ENCODE peak calls at places on chromosomes 13 and 19, in four cellular contexts. X is Panc1, C is progenitor cell of endocrine pancreas, K is heart left ventricle. M is an unnamed sample.

GRCh38 chr19:2434721-2435265 is 7.4 kb upstream of the TIMM13 start:
- DNase-seq in C (no peak), K (no peak), X (no peak), M (no peak)

GRCh38 chr13:22061371-22061805 is 390.5 kb downstream of the FGF9 start:
- DNase-seq in C (no peak), K (no peak), X (no peak), M (no peak)

GRCh38 chr13:46575843-46576242 is 22.9 kb downstream of the LRCH1 start:
- DNase-seq in K (no peak), X (no peak), C (no peak), M (no peak)

GRCh38 chr13:30116379-30116778 is 191.0 kb downstream of the KATNAL1 start:
- DNase-seq in C (no peak), X (no peak), K (no peak), M (peak; percentile 69)

GRCh38 chr19:2266183-2266993 is 10.2 kb upstream of the JSRP1 start:
- DNase-seq in K (peak; percentile 90), X (no peak), C (no peak), M (no peak)

GRCh38 chr19:47229674-47230121 is 1.3 kb downstream of the BBC3 start:
- DNase-seq in K (no peak), X (no peak), C (no peak), M (peak; percentile 20)

GRCh38 chr13:109332501-109333499 is 453.6 kb downstream of the IRS2 start:
- DNase-seq in C (no peak), K (no peak), X (no peak), M (no peak)

GRCh38 chr13:105202384-105202783 is 1333.1 kb downstream of the EFNB2 start:
- DNase-seq in X (no peak), C (no peak), K (no peak), M (no peak)

GRCh38 chr13:33284016-33284415 is 1.5 kb downstream of the STARD13 start:
- DNase-seq in X (no peak), K (no peak), C (no peak), M (no peak)

GRCh38 chr13:107025991-107026390 is 458.1 kb upstream of the ARGLU1 start:
- DNase-seq in X (no peak), K (peak; percentile 33), C (no peak), M (no peak)

GRCh38 chr19:30178721-30179402 is 193.3 kb upstream of the ZNF536 start:
- DNase-seq in C (no peak), K (no peak), X (no peak), M (no peak)

GRCh38 chr19:10074153-10074552 is 12.0 kb upstream of the SHFL start:
- DNase-seq in C (no peak), X (no peak), K (no peak), M (no peak)

GRCh38 chr13:37515226-37515625 is 83.3 kb downstream of the POSTN start:
- DNase-seq in C (no peak), X (no peak), K (no peak), M (no peak)

GRCh38 chr19:13783565-13784500 is 9.6 kb downstream of the C19orf53 start:
- DNase-seq in K (no peak), C (no peak), X (no peak), M (no peak)

GRCh38 chr19:46471116-46471733 is at the start of gene PNMA8A:
- DNase-seq in K (peak; percentile 80), X (no peak), C (peak; percentile 87), M (peak; percentile 89)

GRCh38 chr13:113837554-113838355 is 26.1 kb downstream of the GAS6 start:
- DNase-seq in X (no peak), K (peak; percentile 92), C (no peak), M (peak; percentile 47)

GRCh38 chr13:30870049-30870884 is 35.8 kb upstream of the MEDAG start:
- DNase-seq in X (no peak), C (no peak), K (peak; percentile 63), M (peak; percentile 62)

GRCh38 chr13:112443191-112444000 is 67.2 kb downstream of the SPACA7 start:
- DNase-seq in K (no peak), X (no peak), C (no peak), M (peak; percentile 66)

GRCh38 chr13:98877936-98878335 is 99.9 kb downstream of the DOCK9 start:
- DNase-seq in K (no peak), X (no peak), C (no peak), M (no peak)

GRCh38 chr13:49404621-49405020 is 39.2 kb downstream of the CAB39L start:
- DNase-seq in C (no peak), K (no peak), X (no peak), M (no peak)

GRCh38 chr19:12943437-12944044 is 2.1 kb upstream of the RAD23A start:
- DNase-seq in K (no peak), X (no peak), C (no peak), M (no peak)

GRCh38 chr19:13983213-13983889 is 22.8 kb downstream of the RFX1 start:
- DNase-seq in K (no peak), C (no peak), X (no peak), M (no peak)

GRCh38 chr19:49983645-49984229 is 22.8 kb upstream of the SIGLEC11 start:
- DNase-seq in X (peak; percentile 20), K (peak; percentile 53), C (peak; percentile 28), M (peak; percentile 67)

GRCh38 chr13:51478418-51479198 is 25.8 kb upstream of the INTS6 start:
- DNase-seq in C (no peak), K (no peak), X (no peak), M (no peak)

GRCh38 chr13:51330741-51331140 is 8.8 kb upstream of the SERPINE3 start:
- DNase-seq in C (no peak), X (no peak), K (no peak), M (no peak)

GRCh38 chr19:45396389-45397260 is 8.2 kb downstream of the PPP1R13L start:
- DNase-seq in X (no peak), K (no peak), C (no peak), M (no peak)

GRCh38 chr19:39265321-39265916 is 2.8 kb upstream of the IFNL2 start:
- DNase-seq in X (no peak), C (no peak), K (no peak), M (peak; percentile 49)

GRCh38 chr13:51125495-51126226 is 14.6 kb upstream of the C13orf42 start:
- DNase-seq in X (peak; percentile 36), K (peak; percentile 35), C (no peak), M (peak; percentile 71)

GRCh38 chr13:89115307-89115706 is 1444.1 kb downstream of the SLITRK5 start:
- DNase-seq in X (no peak), K (no peak), C (no peak), M (no peak)

GRCh38 chr19:46112527-46112926 is 12.0 kb downstream of the IGFL3 start:
- DNase-seq in K (no peak), C (no peak), X (no peak), M (no peak)

GRCh38 chr19:49364083-49364687 is 508 bp downstream of the DKKL1 start:
- DNase-seq in X (no peak), C (no peak), K (no peak), M (no peak)

GRCh38 chr19:21568816-21569496 is 63.6 kb downstream of the ZNF429 start:
- DNase-seq in K (peak; percentile 97), X (no peak), C (no peak), M (no peak)

GRCh38 chr13:29369060-29369743 is 226.3 kb downstream of the SLC7A1 start:
- DNase-seq in X (no peak), C (no peak), K (no peak), M (no peak)

GRCh38 chr13:47277774-47278173 is 380.9 kb upstream of the HTR2A start:
- DNase-seq in K (no peak), X (no peak), C (no peak), M (no peak)

GRCh38 chr19:575527-576506 is 3.4 kb downstream of the BSG start:
- DNase-seq in K (peak; percentile 82), X (no peak), C (no peak), M (no peak)

GRCh38 chr19:45215391-45216191 is 29.6 kb downstream of the EXOC3L2 start:
- DNase-seq in X (no peak), C (peak; percentile 27), K (peak; percentile 40), M (peak; percentile 37)

GRCh38 chr13:101660711-101661110 is 208.2 kb downstream of the ITGBL1 start:
- DNase-seq in K (no peak), X (no peak), C (no peak), M (no peak)

GRCh38 chr13:105634059-105634458 is 901.4 kb downstream of the EFNB2 start:
- DNase-seq in X (no peak), C (no peak), K (no peak), M (no peak)

GRCh38 chr13:112456138-112457056 is 80.2 kb downstream of the SPACA7 start:
- DNase-seq in K (no peak), X (no peak), C (no peak), M (no peak)

GRCh38 chr19:30897034-30897433 is 452.2 kb downstream of the TSHZ3 start:
- DNase-seq in C (no peak), X (no peak), K (no peak), M (no peak)

DNA sequence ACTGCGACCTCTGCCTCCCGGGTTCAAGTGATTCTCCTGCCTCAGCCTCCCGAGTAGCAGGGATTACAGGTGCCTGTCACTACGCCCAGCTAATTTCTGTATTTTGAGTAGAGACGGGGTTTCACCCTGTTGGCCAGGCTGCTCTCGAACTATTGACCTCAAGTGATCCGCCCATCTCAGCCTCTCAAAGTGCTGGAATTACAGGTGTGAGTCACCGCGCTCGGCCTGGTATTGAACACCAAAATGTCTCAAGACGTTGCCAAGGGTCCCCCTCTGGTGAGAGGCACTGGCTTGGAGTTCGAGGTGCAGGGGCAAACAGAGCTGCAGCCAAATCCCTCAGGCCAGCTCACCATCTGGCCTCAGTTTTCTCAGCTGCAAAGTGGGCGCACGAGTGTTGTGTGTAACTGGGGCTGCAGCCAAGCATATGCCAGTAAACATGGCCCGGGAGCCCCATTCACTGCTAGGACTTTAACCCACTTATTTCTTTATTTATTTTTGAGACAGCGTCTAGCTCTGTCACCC is 8.0 kb downstream of the TJP3 start:
- DNase-seq in K (no peak), C (no peak), X (no peak), M (no peak)
- TF ChIP-seq CTCF in K (no peak), C (no peak), X (no peak), M (no peak)

DNA sequence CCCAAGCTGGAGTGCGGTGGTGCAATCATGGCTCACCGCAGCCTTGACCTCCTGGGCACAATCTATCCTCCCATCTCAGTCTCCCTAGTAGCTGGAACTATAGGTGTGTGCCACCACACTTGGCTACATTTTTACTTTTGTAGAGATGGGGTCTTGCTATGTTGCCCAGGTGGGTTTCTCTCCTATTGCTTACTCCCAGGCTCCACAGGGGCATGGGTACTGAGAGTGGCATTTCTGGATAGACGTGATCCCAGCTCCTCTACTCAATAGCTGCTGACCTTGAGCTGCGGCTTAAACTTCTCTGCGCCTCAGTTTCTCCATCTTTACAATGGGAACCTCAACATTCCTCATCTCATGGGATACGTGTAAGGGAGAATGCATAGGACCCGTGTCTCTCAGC is 11.6 kb downstream of the MVB12A start:
- DNase-seq in X (no peak), C (no peak), K (no peak), M (no peak)
- TF ChIP-seq CTCF in X (no peak), C (no peak), K (no peak), M (no peak)

GRCh38 chr19:7326105-7326877 is 22.4 kb upstream of the ARHGEF18 start:
- DNase-seq in C (no peak), K (no peak), X (peak; percentile 10), M (no peak)
- TF ChIP-seq CTCF in C (peak; percentile 41), K (peak; percentile 23), X (peak; percentile 58), M (peak; percentile 39)

DNA sequence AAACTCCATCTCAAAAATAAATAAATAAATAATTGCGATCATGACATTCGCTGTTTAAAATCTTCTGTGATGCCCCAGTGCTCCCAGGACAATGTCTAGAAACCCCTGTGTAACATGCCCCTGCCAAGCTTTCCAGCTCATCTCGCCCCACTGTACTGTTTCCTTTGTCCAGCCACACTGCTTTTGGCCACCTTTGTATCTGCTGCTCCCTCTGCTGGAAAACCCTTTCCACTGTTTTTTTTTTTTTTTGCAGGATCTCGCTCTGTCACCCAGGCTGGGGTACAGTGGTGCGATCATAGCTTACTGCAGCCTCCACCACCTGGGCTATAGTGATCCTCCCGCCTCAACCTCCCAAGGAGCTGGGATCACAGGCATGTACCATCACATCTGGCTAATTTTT is 7.5 kb downstream of the PLAUR start:
- DNase-seq in K (no peak), X (no peak), C (no peak), M (no peak)
- TF ChIP-seq CTCF in K (peak; percentile 41), X (peak; percentile 63), C (peak; percentile 53), M (peak; percentile 28)